ENCODE peak calls at places on chromosomes 7 and 10, in six cellular contexts. H, V, K, P, S and Y are unnamed samples.

GRCh38 chr10:62577666-62578291 is 203.6 kb downstream of the ZNF365 start:
- DNase-seq in H (no peak), V (peak), K (no peak), P (peak), S (no peak), Y (no peak)

GRCh38 chr7:45414226-45414625 is 159.9 kb upstream of the ADCY1 start:
- DNase-seq in H (no peak), V (no peak), K (no peak), P (no peak), S (no peak), Y (no peak)

GRCh38 chr7:46432666-46433065 is 511.6 kb upstream of the IGFBP3 start:
- DNase-seq in H (peak), V (peak), K (peak), P (peak), S (no peak), Y (no peak)

GRCh38 chr10:26215923-26216576 is 524 bp upstream of the GAD2 start:
- DNase-seq in H (no peak), V (peak), K (peak), P (peak), S (no peak), Y (peak)

GRCh38 chr7:100895956-100896742 is 461 bp upstream of the ACHE start:
- DNase-seq in H (no peak), V (no peak), K (peak), P (no peak), S (peak), Y (peak)

GRCh38 chr7:7662527-7662926 is 22.0 kb downstream of the UMAD1 start:
- DNase-seq in H (no peak), V (no peak), K (no peak), P (peak), S (no peak), Y (peak)

GRCh38 chr10:77419979-77420378 is 217.6 kb downstream of the KCNMA1 start:
- DNase-seq in H (no peak), V (no peak), K (no peak), P (no peak), S (no peak), Y (no peak)

GRCh38 chr7:128842674-128843641 is 12.8 kb downstream of the FLNC start:
- DNase-seq in H (no peak), V (no peak), K (no peak), P (no peak), S (no peak), Y (no peak)

GRCh38 chr7:137096607-137097006 is 228.2 kb downstream of the CHRM2 start:
- DNase-seq in H (no peak), V (no peak), K (no peak), P (no peak), S (no peak), Y (no peak)